ENCODE peak calls at places on chromosomes 4 and X, in six cellular contexts. Z is KBM-7, V is M059J, P is EL, E is fibroblast of mammary gland, L is Right ventricle myocardium superior. M is an unnamed sample.
A peak's percentile ranks its signal among the peaks of the same experiment; 100 is the strongest.

GRCh38 chrX:44227981-44228380 is 115.5 kb downstream of the EFHC2 start:
- DNase-seq in Z (no peak), V (peak; percentile 39), P (peak; percentile 1), E (no peak), L (no peak), M (no peak)

GRCh38 chrX:46268429-46268828 is 276.8 kb downstream of the ZNF674 start:
- DNase-seq in Z (peak; percentile 21), V (peak; percentile 95), P (peak; percentile 57), E (peak; percentile 56), L (no peak), M (peak; percentile 52)

GRCh38 chrX:112832481-112833095 is 8.0 kb downstream of the AMOT start:
- DNase-seq in Z (no peak), V (peak; percentile 51), P (no peak), E (peak; percentile 28), L (no peak), M (no peak)

GRCh38 chr4:1723131-1723801 is 1.9 kb downstream of the TACC3 start:
- DNase-seq in Z (peak; percentile 90), V (no peak), P (no peak), E (no peak), L (no peak), M (no peak)

GRCh38 chrX:115372026-115372610 is 82.6 kb downstream of the LUZP4 start:
- DNase-seq in Z (no peak), V (peak; percentile 90), P (peak; percentile 69), E (peak; percentile 70), L (no peak), M (peak; percentile 82)

GRCh38 chr4:8502836-8503585 is 62.4 kb downstream of the TRMT44 start:
- DNase-seq in Z (no peak), V (peak; percentile 13), P (peak; percentile 55), E (peak; percentile 26), L (no peak), M (no peak)

GRCh38 chr4:10732235-10732975 is 47.8 kb upstream of the CLNK start:
- DNase-seq in Z (no peak), V (no peak), P (no peak), E (no peak), L (no peak), M (no peak)

GRCh38 chrX:133413218-133413925 is 1.9 kb downstream of the GPC4 start:
- DNase-seq in Z (no peak), V (peak; percentile 39), P (no peak), E (no peak), L (no peak), M (no peak)

GRCh38 chrX:39813631-39814246 is 284.0 kb downstream of the BCOR start:
- DNase-seq in Z (no peak), V (peak; percentile 80), P (no peak), E (peak; percentile 87), L (peak; percentile 86), M (peak; percentile 41)

GRCh38 chrX:147848009-147848408 is 63.7 kb upstream of the FMR1 start:
- DNase-seq in Z (no peak), V (peak; percentile 4), P (no peak), E (no peak), L (no peak), M (no peak)

GRCh38 chr4:168451744-168452394 is 28.4 kb downstream of the DDX60L start:
- DNase-seq in Z (no peak), V (peak; percentile 91), P (peak; percentile 87), E (peak; percentile 87), L (no peak), M (peak; percentile 93)

GRCh38 chr4:163467371-163467770 is 6.2 kb downstream of the TKTL2 start:
- DNase-seq in Z (no peak), V (no peak), P (no peak), E (peak; percentile 3), L (no peak), M (peak; percentile 3)

GRCh38 chr4:78441786-78442185 is 109.8 kb upstream of the ANXA3 start:
- DNase-seq in Z (no peak), V (no peak), P (no peak), E (no peak), L (no peak), M (no peak)

GRCh38 chr4:173169178-173169427 is 492 bp downstream of the GALNT7 start:
- DNase-seq in Z (no peak), V (no peak), P (no peak), E (no peak), L (no peak), M (no peak)

GRCh38 chr4:152536545-152537182 is 772 bp upstream of the FBXW7 start:
- DNase-seq in Z (no peak), V (peak; percentile 62), P (peak; percentile 63), E (peak; percentile 45), L (no peak), M (peak; percentile 70)

GRCh38 chr4:139099366-139099982 is 77.5 kb downstream of the ELF2 start:
- DNase-seq in Z (peak; percentile 77), V (peak; percentile 77), P (peak; percentile 75), E (peak; percentile 89), L (no peak), M (peak; percentile 82)

GRCh38 chrX:8191022-8191421 is 20.0 kb upstream of the VCX2 start:
- DNase-seq in Z (no peak), V (peak; percentile 4), P (no peak), E (no peak), L (no peak), M (no peak)

GRCh38 chrX:95762716-95763115 is 921.9 kb upstream of the DIAPH2 start:
- DNase-seq in Z (peak; percentile 27), V (no peak), P (no peak), E (no peak), L (no peak), M (no peak)

GRCh38 chr4:99087887-99088484 is 602 bp downstream of the ADH5 start:
- DNase-seq in Z (peak; percentile 45), V (peak; percentile 61), P (peak; percentile 57), E (peak; percentile 87), L (peak; percentile 81), M (peak; percentile 86)

GRCh38 chrX:97743014-97743413 is 859.3 kb downstream of the RPA4 start:
- DNase-seq in Z (peak; percentile 27), V (no peak), P (no peak), E (peak; percentile 1), L (no peak), M (no peak)

GRCh38 chr4:102620697-102621497 is 119.7 kb downstream of the NFKB1 start:
- DNase-seq in Z (peak; percentile 90), V (peak; percentile 79), P (peak; percentile 75), E (peak; percentile 74), L (no peak), M (peak; percentile 80)

GRCh38 chrX:41526268-41526667 is 79.1 kb downstream of the NYX start:
- DNase-seq in Z (no peak), V (peak; percentile 14), P (no peak), E (no peak), L (no peak), M (peak; percentile 12)

GRCh38 chrX:46865281-46865680 is 28.4 kb downstream of the RP2 start:
- DNase-seq in Z (peak; percentile 66), V (peak; percentile 79), P (peak; percentile 67), E (peak; percentile 67), L (no peak), M (peak; percentile 38)

GRCh38 chrX:103571726-103572125 is 13.6 kb upstream of the TCEAL4 start:
- DNase-seq in Z (no peak), V (no peak), P (no peak), E (no peak), L (no peak), M (no peak)

GRCh38 chrX:134246282-134246681 is 9.3 kb downstream of the CCDC160 start:
- DNase-seq in Z (peak; percentile 12), V (peak; percentile 36), P (no peak), E (peak; percentile 11), L (no peak), M (no peak)

M was measured in iris pigment epithelial cell.